ENCODE peak calls at places on chromosomes 2 and 18, in seven cellular contexts. One of them, this sample, is unnamed.

GRCh38 chr2:191023235-191023679 is 9.3 kb upstream of the STAT1 start:
- DNase-seq in WTC11: no peak
- DNase-seq in A549: no peak
- DNase-seq in SK-N-SH: no peak
- DNase-seq in H1: no peak
- DNase-seq in K562: peak
- DNase-seq in HepG2: no peak
- DNase-seq in this sample: no peak

GRCh38 chr2:37168217-37168981 is 11.6 kb upstream of the EIF2AK2 start:
- DNase-seq in WTC11: peak
- DNase-seq in A549: peak
- DNase-seq in SK-N-SH: peak
- DNase-seq in H1: no peak
- DNase-seq in K562: peak
- DNase-seq in HepG2: peak
- DNase-seq in this sample: peak

GRCh38 chr2:235073938-235074337 is 122.1 kb downstream of the SH3BP4 start:
- DNase-seq in WTC11: no peak
- DNase-seq in A549: no peak
- DNase-seq in SK-N-SH: peak
- DNase-seq in H1: no peak
- DNase-seq in K562: no peak
- DNase-seq in HepG2: no peak
- DNase-seq in this sample: no peak

GRCh38 chr2:11572996-11573395 is 39.2 kb downstream of the GREB1 start:
- DNase-seq in WTC11: no peak
- DNase-seq in A549: no peak
- DNase-seq in SK-N-SH: no peak
- DNase-seq in H1: no peak
- DNase-seq in K562: no peak
- DNase-seq in HepG2: no peak
- DNase-seq in this sample: no peak

GRCh38 chr2:38407111-38407682 is 30.1 kb upstream of the ATL2 start:
- DNase-seq in WTC11: no peak
- DNase-seq in A549: no peak
- DNase-seq in SK-N-SH: no peak
- DNase-seq in H1: no peak
- DNase-seq in K562: no peak
- DNase-seq in HepG2: peak
- DNase-seq in this sample: no peak

GRCh38 chr2:209642146-209642815 is 129.4 kb upstream of the UNC80 start:
- DNase-seq in WTC11: no peak
- DNase-seq in A549: no peak
- DNase-seq in SK-N-SH: no peak
- DNase-seq in H1: no peak
- DNase-seq in K562: no peak
- DNase-seq in HepG2: no peak
- DNase-seq in this sample: no peak

GRCh38 chr18:41871229-41872000 is 83.6 kb upstream of the PIK3C3 start:
- DNase-seq in WTC11: no peak
- DNase-seq in A549: no peak
- DNase-seq in SK-N-SH: no peak
- DNase-seq in H1: no peak
- DNase-seq in K562: no peak
- DNase-seq in HepG2: no peak
- DNase-seq in this sample: no peak

GRCh38 chr2:76316691-76317090 is 606.0 kb upstream of the GCFC2 start:
- DNase-seq in WTC11: no peak
- DNase-seq in A549: no peak
- DNase-seq in SK-N-SH: no peak
- DNase-seq in H1: no peak
- DNase-seq in K562: no peak
- DNase-seq in HepG2: no peak
- DNase-seq in this sample: no peak

GRCh38 chr2:112021781-112022231 is 33.3 kb upstream of the TMEM87B start:
- DNase-seq in WTC11: no peak
- DNase-seq in A549: no peak
- DNase-seq in SK-N-SH: no peak
- DNase-seq in H1: no peak
- DNase-seq in K562: peak
- DNase-seq in HepG2: no peak
- DNase-seq in this sample: no peak

GRCh38 chr2:191217580-191217979 is 27.6 kb upstream of the MYO1B start:
- DNase-seq in WTC11: no peak
- DNase-seq in A549: peak
- DNase-seq in SK-N-SH: no peak
- DNase-seq in H1: no peak
- DNase-seq in K562: no peak
- DNase-seq in HepG2: peak
- DNase-seq in this sample: no peak

GRCh38 chr2:164898475-164898874 is 56.9 kb downstream of the SLC38A11 start:
- DNase-seq in WTC11: no peak
- DNase-seq in A549: peak
- DNase-seq in SK-N-SH: no peak
- DNase-seq in H1: no peak
- DNase-seq in K562: no peak
- DNase-seq in HepG2: peak
- DNase-seq in this sample: no peak
- TF ChIP-seq MAX in WTC11: no peak
- TF ChIP-seq MAX in A549: peak
- TF ChIP-seq MAX in SK-N-SH: no peak
- TF ChIP-seq MAX in H1: no peak
- TF ChIP-seq MAX in K562: no peak
- TF ChIP-seq MAX in HepG2: no peak
- TF ChIP-seq MAX in this sample: no peak

GRCh38 chr2:108542071-108542470 is 7.8 kb downstream of the LIMS1 start:
- DNase-seq in WTC11: no peak
- DNase-seq in A549: no peak
- DNase-seq in SK-N-SH: no peak
- DNase-seq in H1: no peak
- DNase-seq in K562: no peak
- DNase-seq in HepG2: no peak
- DNase-seq in this sample: no peak
- TF ChIP-seq MAX in WTC11: no peak
- TF ChIP-seq MAX in A549: no peak
- TF ChIP-seq MAX in SK-N-SH: no peak
- TF ChIP-seq MAX in H1: no peak
- TF ChIP-seq MAX in K562: no peak
- TF ChIP-seq MAX in HepG2: no peak
- TF ChIP-seq MAX in this sample: no peak

GRCh38 chr18:50518787-50519520 is 40.9 kb upstream of the MAPK4 start:
- DNase-seq in WTC11: no peak
- DNase-seq in A549: no peak
- DNase-seq in SK-N-SH: no peak
- DNase-seq in H1: no peak
- DNase-seq in K562: no peak
- DNase-seq in HepG2: no peak
- DNase-seq in this sample: no peak
- TF ChIP-seq MAX in WTC11: no peak
- TF ChIP-seq MAX in A549: no peak
- TF ChIP-seq MAX in SK-N-SH: no peak
- TF ChIP-seq MAX in H1: no peak
- TF ChIP-seq MAX in K562: no peak
- TF ChIP-seq MAX in HepG2: no peak
- TF ChIP-seq MAX in this sample: no peak

DNA sequence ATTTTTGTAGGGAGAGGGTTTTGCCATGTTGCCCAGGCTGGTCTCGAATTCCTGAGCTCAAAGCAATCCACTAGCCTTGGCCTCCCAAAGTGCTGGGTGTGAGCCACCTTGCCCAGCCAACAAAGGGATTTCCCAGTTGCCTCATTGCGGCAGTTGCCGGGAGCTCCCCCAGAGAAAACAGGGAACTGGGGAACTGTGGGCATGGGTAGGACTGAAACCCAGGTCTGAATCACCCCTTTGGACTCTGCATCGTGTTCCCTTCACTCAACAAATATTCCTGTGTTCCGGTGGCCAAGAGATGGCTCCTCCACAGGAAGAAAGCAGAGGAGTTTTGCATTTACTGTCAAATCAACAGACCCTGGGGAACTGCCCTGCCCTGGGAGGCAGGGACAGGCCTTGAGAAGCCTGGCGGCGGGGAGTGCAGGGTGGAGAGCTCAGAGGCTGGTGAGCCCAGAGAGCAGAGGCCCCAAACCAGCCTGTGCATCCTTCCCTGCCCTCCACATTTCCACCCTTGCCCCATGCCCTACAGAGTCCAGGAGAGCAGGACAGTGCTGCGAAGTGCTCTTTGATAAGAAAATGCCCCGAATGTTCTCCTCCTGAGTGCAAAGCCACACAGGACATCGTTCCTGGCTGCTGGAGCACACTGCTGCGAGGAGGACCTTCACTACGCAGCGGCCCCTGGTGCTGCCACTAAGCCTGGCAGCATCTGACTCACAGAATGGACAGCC is 24.9 kb downstream of the MYO7B start:
- DNase-seq in WTC11: no peak
- DNase-seq in A549: no peak
- DNase-seq in SK-N-SH: no peak
- DNase-seq in H1: no peak
- DNase-seq in K562: no peak
- DNase-seq in HepG2: peak
- DNase-seq in this sample: no peak
- TF ChIP-seq MAX in WTC11: no peak
- TF ChIP-seq MAX in A549: no peak
- TF ChIP-seq MAX in SK-N-SH: no peak
- TF ChIP-seq MAX in H1: no peak
- TF ChIP-seq MAX in K562: no peak
- TF ChIP-seq MAX in HepG2: no peak
- TF ChIP-seq MAX in this sample: no peak

GRCh38 chr2:178395941-178396585 is 54.9 kb downstream of the PRKRA start:
- DNase-seq in WTC11: no peak
- DNase-seq in A549: no peak
- DNase-seq in SK-N-SH: no peak
- DNase-seq in H1: no peak
- DNase-seq in K562: no peak
- DNase-seq in HepG2: no peak
- DNase-seq in this sample: no peak

GRCh38 chr2:178394816-178395215 is 56.2 kb downstream of the PRKRA start:
- DNase-seq in WTC11: no peak
- DNase-seq in A549: no peak
- DNase-seq in SK-N-SH: no peak
- DNase-seq in H1: no peak
- DNase-seq in K562: no peak
- DNase-seq in HepG2: no peak
- DNase-seq in this sample: no peak

GRCh38 chr2:178395295-178395694 is 55.7 kb downstream of the PRKRA start:
- DNase-seq in WTC11: no peak
- DNase-seq in A549: no peak
- DNase-seq in SK-N-SH: no peak
- DNase-seq in H1: no peak
- DNase-seq in K562: no peak
- DNase-seq in HepG2: no peak
- DNase-seq in this sample: no peak

GRCh38 chr2:178392215-178392614 is 58.8 kb downstream of the PRKRA start:
- DNase-seq in WTC11: no peak
- DNase-seq in A549: no peak
- DNase-seq in SK-N-SH: no peak
- DNase-seq in H1: no peak
- DNase-seq in K562: no peak
- DNase-seq in HepG2: no peak
- DNase-seq in this sample: no peak

GRCh38 chr2:178397002-178397605 is 53.9 kb downstream of the PRKRA start:
- DNase-seq in WTC11: no peak
- DNase-seq in A549: peak
- DNase-seq in SK-N-SH: peak
- DNase-seq in H1: no peak
- DNase-seq in K562: peak
- DNase-seq in HepG2: peak
- DNase-seq in this sample: peak
- TF ChIP-seq MAX in WTC11: no peak
- TF ChIP-seq MAX in A549: no peak
- TF ChIP-seq MAX in SK-N-SH: no peak
- TF ChIP-seq MAX in H1: no peak
- TF ChIP-seq MAX in K562: no peak
- TF ChIP-seq MAX in HepG2: no peak
- TF ChIP-seq MAX in this sample: no peak

DNA sequence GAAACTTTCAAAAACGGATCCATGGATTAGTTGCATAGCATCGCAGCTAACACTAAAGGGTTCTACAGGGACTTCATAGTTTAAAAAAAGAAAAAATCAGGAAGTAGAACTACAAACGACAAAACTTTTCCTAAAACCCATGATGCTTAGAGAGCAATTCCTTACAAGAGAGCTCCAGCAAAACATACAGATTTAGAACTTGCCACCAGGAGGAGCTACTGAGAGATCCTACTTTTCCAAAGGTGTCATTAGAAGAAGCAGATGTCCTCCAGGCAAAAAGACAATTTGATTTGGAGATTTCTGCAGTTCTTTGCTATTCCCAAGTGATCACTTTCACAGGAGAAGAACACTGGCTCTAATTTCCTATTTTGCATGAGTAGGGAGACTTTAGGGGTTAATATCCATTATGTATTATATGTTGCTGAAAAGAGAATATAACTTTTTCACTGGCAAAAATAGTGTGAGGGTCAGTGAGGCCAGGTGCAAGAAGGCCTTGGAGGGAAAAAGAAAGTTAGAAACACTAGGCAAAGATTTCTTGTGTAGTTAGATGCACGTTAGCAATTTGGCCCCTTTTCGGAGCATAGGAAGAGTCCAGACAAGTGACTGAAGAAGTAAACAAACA is 436.2 kb downstream of the SUCLG1 start:
- DNase-seq in WTC11: peak
- DNase-seq in A549: peak
- DNase-seq in SK-N-SH: peak
- DNase-seq in H1: no peak
- DNase-seq in K562: peak
- DNase-seq in HepG2: peak
- DNase-seq in this sample: peak
- TF ChIP-seq MAX in WTC11: no peak
- TF ChIP-seq MAX in A549: no peak
- TF ChIP-seq MAX in SK-N-SH: no peak
- TF ChIP-seq MAX in H1: no peak
- TF ChIP-seq MAX in K562: no peak
- TF ChIP-seq MAX in HepG2: no peak
- TF ChIP-seq MAX in this sample: no peak

This sample was measured in HCT116.